ENCODE peak calls at places on chromosomes 7 and 10, in eight cellular contexts. P is cardiac fibroblast; N is progenitor cell of endocrine pancreas; Q is H7; D is activated T-cell treated with anti-CD3 and anti-CD28 coated beads, Interleukin-2, amount 50 U/mL, for 4 hours; K is activated naive CD4-positive, alpha-beta T cell treated with anti-CD3 and anti-CD28 coated beads, Interleukin-2, amount 10 ng/mL, durations not matched to agents 7 days and 5 days; I is H4; R is NCI-H187. B is an unnamed sample.
A peak's percentile ranks its signal among the peaks of the same experiment; 100 is the strongest.

GRCh38 chr7:99219185-99219767 is 11.4 kb upstream of the KPNA7 start:
- DNase-seq in P (no peak), N (no peak), Q (no peak), D (no peak), K (no peak), I (no peak), R (no peak), B (no peak)

GRCh38 chr7:140506788-140507464 is 27.6 kb upstream of the MKRN1 start:
- DNase-seq in P (peak; percentile 64), N (no peak), Q (peak; percentile 73), D (no peak), K (no peak), I (peak; percentile 44), R (peak; percentile 90), B (no peak)

GRCh38 chr7:155986497-155987160 is 174.4 kb upstream of the SHH start:
- DNase-seq in P (no peak), N (peak; percentile 6), Q (peak; percentile 23), D (no peak), K (no peak), I (no peak), R (no peak), B (no peak)

GRCh38 chr7:40747856-40748255 is 613.1 kb downstream of the SUGCT start:
- DNase-seq in P (no peak), N (no peak), Q (no peak), D (no peak), K (no peak), I (no peak), R (no peak), B (no peak)

GRCh38 chr7:122864838-122865237 is 21.4 kb downstream of the CADPS2 start:
- DNase-seq in P (no peak), N (no peak), Q (no peak), D (no peak), K (no peak), I (no peak), R (no peak), B (no peak)

GRCh38 chr7:128831178-128831993 is 1.2 kb downstream of the FLNC start:
- DNase-seq in P (peak; percentile 65), N (no peak), Q (peak; percentile 91), D (no peak), K (no peak), I (no peak), R (no peak), B (no peak)

GRCh38 chr10:74923556-74923955 is 97.2 kb downstream of the KAT6B start:
- DNase-seq in P (peak; percentile 17), N (no peak), Q (no peak), D (no peak), K (no peak), I (peak; percentile 61), R (no peak), B (no peak)

GRCh38 chr7:140179339-140179738 is 2.6 kb upstream of the KDM7A start:
- DNase-seq in P (no peak), N (no peak), Q (no peak), D (no peak), K (no peak), I (no peak), R (no peak), B (no peak)

GRCh38 chr7:29386196-29386765 is 177.4 kb upstream of the PRR15 start:
- DNase-seq in P (no peak), N (no peak), Q (no peak), D (no peak), K (no peak), I (no peak), R (no peak), B (no peak)

GRCh38 chr10:110077436-110078120 is 69.8 kb downstream of the ADD3 start:
- DNase-seq in P (peak; percentile 79), N (no peak), Q (no peak), D (no peak), K (no peak), I (no peak), R (no peak), B (no peak)

GRCh38 chr10:82394122-82394521 is 519.1 kb downstream of the NRG3 start:
- DNase-seq in P (no peak), N (no peak), Q (no peak), D (no peak), K (no peak), I (no peak), R (no peak), B (no peak)

GRCh38 chr10:122259075-122259466 is 12.0 kb upstream of the BTBD16 start:
- DNase-seq in P (no peak), N (no peak), Q (no peak), D (no peak), K (no peak), I (no peak), R (no peak), B (no peak)

GRCh38 chr10:86017841-86018734 is 348.5 kb downstream of the GRID1 start:
- DNase-seq in P (no peak), N (no peak), Q (no peak), D (no peak), K (no peak), I (no peak), R (peak; percentile 42), B (no peak)

GRCh38 chr7:27053153-27053552 is 42.6 kb downstream of the HOXA1 start:
- DNase-seq in P (no peak), N (no peak), Q (peak; percentile 21), D (no peak), K (no peak), I (no peak), R (no peak), B (no peak)

GRCh38 chr10:91798736-91799579 is 732 bp downstream of the TNKS2 start:
- DNase-seq in P (peak; percentile 59), N (peak; percentile 15), Q (peak; percentile 69), D (no peak), K (peak; percentile 73), I (no peak), R (no peak), B (no peak)

GRCh38 chr7:82534687-82535086 is 91.1 kb upstream of the CACNA2D1 start:
- DNase-seq in P (peak; percentile 61), N (no peak), Q (no peak), D (no peak), K (no peak), I (no peak), R (no peak), B (no peak)

GRCh38 chr10:4676566-4676965 is 149.4 kb upstream of the AKR1E2 start:
- DNase-seq in P (no peak), N (no peak), Q (no peak), D (no peak), K (no peak), I (no peak), R (no peak), B (no peak)